ENCODE peak calls at places on chromosomes 13 and 19, in four cellular contexts. T is fibroblast of lung, O is astrocyte, Z is upper lobe of right lung. P is an unnamed sample.
A peak's percentile ranks its signal among the peaks of the same experiment; 100 is the strongest.

GRCh38 chr13:101892296-101892695 is 439.8 kb downstream of the ITGBL1 start:
- DNase-seq in T (no peak), O (peak; percentile 10), Z (no peak), P (no peak)

GRCh38 chr13:32098275-32098674 is 66.7 kb downstream of the FRY start:
- DNase-seq in T (no peak), O (no peak), Z (no peak), P (no peak)

GRCh38 chr19:49542446-49542845 is 14.6 kb downstream of the RCN3 start:
- DNase-seq in T (no peak), O (no peak), Z (no peak), P (no peak)

GRCh38 chr13:107969551-107969950 is 245.8 kb downstream of the LIG4 start:
- DNase-seq in T (no peak), O (no peak), Z (no peak), P (no peak)

GRCh38 chr19:30670562-30671513 is 298.7 kb downstream of the ZNF536 start:
- DNase-seq in T (no peak), O (no peak), Z (no peak), P (no peak)

GRCh38 chr19:35518313-35518712 is 4.9 kb upstream of the DMKN start:
- DNase-seq in T (peak; percentile 92), O (peak; percentile 90), Z (no peak), P (peak; percentile 88)

GRCh38 chr13:40666905-40667621 is 622 bp upstream of the FOXO1 start:
- DNase-seq in T (no peak), O (no peak), Z (peak; percentile 89), P (peak; percentile 9)

GRCh38 chr19:41872384-41872774 is 4.7 kb upstream of the CD79A start:
- DNase-seq in T (peak; percentile 15), O (no peak), Z (no peak), P (no peak)

GRCh38 chr19:3881272-3882040 is 971 bp downstream of the ATCAY start:
- DNase-seq in T (no peak), O (no peak), Z (no peak), P (no peak)

GRCh38 chr13:106603568-106603967 is 35.6 kb upstream of the ARGLU1 start:
- DNase-seq in T (no peak), O (no peak), Z (no peak), P (no peak)

GRCh38 chr19:38319421-38320258 is at the start of gene KCNK6:
- DNase-seq in T (peak; percentile 8), O (peak; percentile 14), Z (peak; percentile 81), P (peak; percentile 69)

GRCh38 chr19:873084-874019 is 13.9 kb downstream of the CFD start:
- DNase-seq in T (peak; percentile 64), O (peak; percentile 38), Z (peak; percentile 81), P (no peak)

GRCh38 chr13:65597839-65598818 is 1632.0 kb downstream of the PCDH9 start:
- DNase-seq in T (peak; percentile 77), O (peak; percentile 91), Z (no peak), P (peak; percentile 39)

GRCh38 chr13:48998893-48999292 is 23.2 kb downstream of the FNDC3A start:
- DNase-seq in T (no peak), O (no peak), Z (no peak), P (no peak)

GRCh38 chr19:35194022-35194984 is 34.2 kb downstream of the FAM187B start:
- DNase-seq in T (no peak), O (no peak), Z (no peak), P (no peak)

GRCh38 chr19:48514123-48514458 is 2.5 kb upstream of the LMTK3 start:
- DNase-seq in T (no peak), O (no peak), Z (no peak), P (no peak)
- H3K4me3 ChIP-seq in T (no peak overlapping the region), O (peak overlapping the region; percentile 52), Z (peak overlapping the region; percentile 63), P (peak overlapping the region; percentile 49)

GRCh38 chr19:40326201-40326600 is 22.0 kb downstream of the C19orf47 start:
- DNase-seq in T (no peak), O (no peak), Z (no peak), P (no peak)
- H3K36me3 ChIP-seq in T (peaks cover 28% of the 10 kb centered on the region), O (peaks cover 27% of the 10 kb centered on the region), Z (peaks cover 91% of the 10 kb centered on the region), P (peaks cover 74% of the 10 kb centered on the region)

DNA sequence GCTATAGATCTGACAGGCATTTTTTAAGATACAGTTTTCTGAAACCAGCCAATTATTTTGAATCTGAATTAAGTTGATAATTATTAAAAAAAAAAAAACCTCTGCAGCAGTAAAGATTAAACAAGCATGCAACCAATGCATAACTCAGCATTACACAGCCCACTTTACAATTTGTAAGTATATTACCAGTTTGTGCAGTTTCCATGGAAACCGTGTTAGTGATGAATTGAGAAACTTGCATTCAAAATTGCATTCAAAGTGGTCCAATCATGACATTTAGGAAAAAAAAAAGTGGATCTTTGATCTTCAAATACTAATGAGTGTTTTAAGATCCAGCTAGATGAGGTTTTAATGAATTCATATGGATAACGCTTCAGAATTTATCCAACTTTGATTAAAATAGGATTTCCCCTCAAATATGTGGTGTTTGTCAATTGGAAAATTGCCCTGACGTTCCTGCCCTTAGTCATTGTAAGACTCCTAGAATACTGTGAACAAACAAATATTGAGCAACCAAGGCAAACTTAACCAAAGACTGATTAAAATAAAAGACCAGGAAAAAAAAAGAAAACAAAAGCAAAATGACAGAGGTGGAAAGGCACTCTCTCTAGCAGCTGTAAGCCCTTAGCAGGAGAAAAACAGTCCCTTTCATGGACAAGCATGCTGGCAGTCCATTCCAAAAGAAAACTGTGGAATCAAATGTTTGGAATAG is 314.9 kb upstream of the MAB21L1 start:
- DNase-seq in T (peak; percentile 54), O (peak; percentile 31), Z (no peak), P (no peak)
- H3K27me3 ChIP-seq in T (no peaks in the 10 kb centered on the region), O (no peaks in the 10 kb centered on the region), Z (no peaks in the 10 kb centered on the region), P (no peaks in the 10 kb centered on the region)

DNA sequence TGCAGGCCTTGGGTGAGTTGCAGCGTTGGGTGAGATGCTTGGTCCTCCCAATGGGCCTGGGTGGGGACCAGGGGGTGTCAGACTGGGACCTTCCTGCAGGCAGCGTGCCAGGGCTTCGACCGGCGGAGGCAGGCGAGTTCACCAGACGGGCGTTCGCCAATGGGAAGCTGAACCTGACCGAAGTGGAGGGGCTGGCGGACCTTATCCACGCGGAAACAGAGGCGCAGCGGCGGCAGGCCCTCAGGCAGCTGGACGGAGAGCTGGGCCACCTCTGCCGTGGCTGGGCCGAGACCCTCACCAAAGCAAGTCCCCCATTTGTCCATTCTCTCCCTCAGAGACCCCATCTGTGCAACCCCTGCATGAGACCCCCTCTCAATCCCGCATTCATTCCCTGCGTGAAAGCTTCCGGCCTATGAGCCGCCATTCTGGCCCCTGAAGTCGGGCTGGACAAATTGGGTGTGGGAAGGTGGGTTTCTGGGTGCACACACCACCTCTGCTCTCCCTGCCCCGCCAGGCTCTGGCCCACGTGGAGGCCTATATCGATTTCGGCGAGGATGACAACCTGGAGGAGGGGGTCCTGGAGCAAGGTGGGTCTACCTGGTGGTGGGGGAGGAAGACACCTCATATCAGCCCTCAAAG is 1.2 kb downstream of the GTPBP3 start:
- DNase-seq in T (no peak), O (no peak), Z (no peak), P (no peak)
- H3K4me3 ChIP-seq in T (peak overlapping the region; percentile 77), O (peak overlapping the region; percentile 76), Z (peak overlapping the region; percentile 95), P (peak overlapping the region; percentile 94)

GRCh38 chr19:20640545-20640944 is 20.8 kb downstream of the ZNF626 start:
- DNase-seq in T (no peak), O (no peak), Z (no peak), P (no peak)
- H3K36me3 ChIP-seq in T (peaks cover 5% of the 10 kb centered on the region), O (peaks cover 27% of the 10 kb centered on the region), Z (peaks cover 18% of the 10 kb centered on the region), P (no peaks in the 10 kb centered on the region)

DNA sequence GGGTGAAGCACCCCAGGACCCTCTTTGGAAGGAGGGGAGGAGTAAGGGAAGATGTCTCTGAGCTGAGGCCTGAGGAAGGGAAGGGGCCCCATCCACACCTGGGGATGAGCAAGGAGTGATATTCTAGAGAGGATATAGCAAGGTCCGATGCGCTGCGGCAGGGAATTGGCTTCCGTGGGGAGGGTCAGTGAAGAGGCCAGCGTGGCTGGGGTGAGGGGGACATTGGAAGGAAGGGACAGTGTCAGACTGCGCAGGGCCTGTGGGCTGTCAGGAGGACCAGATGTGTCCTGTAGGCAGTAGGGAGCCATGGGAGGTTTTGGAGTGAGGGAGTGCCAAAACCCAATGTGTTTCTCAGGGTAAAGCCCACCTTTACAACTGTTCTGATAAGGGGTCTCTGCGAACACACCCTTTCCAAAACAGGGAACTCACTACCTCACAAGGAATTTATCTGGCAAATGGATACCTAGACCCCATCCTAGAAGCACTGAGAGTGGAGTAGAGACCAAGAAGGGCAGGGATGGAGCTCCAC is 3.7 kb downstream of the LMTK3 start:
- DNase-seq in T (no peak), O (no peak), Z (no peak), P (no peak)
- H3K27me3 ChIP-seq in T (peaks cover 14% of the 10 kb centered on the region), O (peaks cover 14% of the 10 kb centered on the region), Z (peaks cover 23% of the 10 kb centered on the region), P (peaks cover 11% of the 10 kb centered on the region)

GRCh38 chr19:2041436-2041685 is 9.7 kb downstream of the MKNK2 start:
- DNase-seq in T (no peak), O (no peak), Z (no peak), P (no peak)
- H3K4me3 ChIP-seq in T (no peak overlapping the region), O (no peak overlapping the region), Z (no peak overlapping the region), P (no peak overlapping the region)

GRCh38 chr19:46380690-46381089 is 32.7 kb downstream of the CCDC8 start:
- DNase-seq in T (no peak), O (no peak), Z (no peak), P (no peak)
- H3K36me3 ChIP-seq in T (peaks cover 18% of the 10 kb centered on the region), O (peaks cover 43% of the 10 kb centered on the region), Z (peaks cover 68% of the 10 kb centered on the region), P (peaks cover 82% of the 10 kb centered on the region)

P was measured in MG63.